ENCODE peak calls at places on chromosomes 3 and 15, in six cellular contexts. I is dorsolateral prefrontal cortex, R is fibroblast of mammary gland, B is body of pancreas, D is astrocyte of the spinal cord, Q is right cardiac atrium. N is an unnamed sample.

GRCh38 chr3:194951931-194952572 is 266.4 kb downstream of the FAM43A start:
- DNase-seq in R (no peak), B (no peak), Q (no peak), I (no peak), D (no peak), N (no peak)

GRCh38 chr3:76024640-76025039 is 239.3 kb upstream of the ZNF717 start:
- DNase-seq in B (no peak), D (peak), R (peak), Q (no peak), I (no peak), N (peak)

GRCh38 chr3:100463002-100463401 is 29.4 kb upstream of the TMEM45A start:
- DNase-seq in I (no peak), B (peak), D (peak), Q (no peak), R (peak), N (peak)

GRCh38 chr3:138234401-138235179 is 47.5 kb downstream of the ARMC8 start:
- DNase-seq in Q (no peak), B (no peak), R (peak), D (peak), I (no peak), N (peak)

GRCh38 chr15:49103002-49103401 is 52.4 kb downstream of the COPS2 start:
- DNase-seq in Q (no peak), I (no peak), B (no peak), R (peak), D (peak), N (no peak)

GRCh38 chr3:122415104-122415744 is 638 bp downstream of the WDR5B start:
- DNase-seq in I (no peak), R (peak), B (peak), D (peak), Q (no peak), N (peak)

GRCh38 chr15:99137877-99138276 is 33.0 kb downstream of the SYNM start:
- DNase-seq in D (no peak), Q (no peak), B (no peak), I (no peak), R (no peak), N (no peak)

GRCh38 chr15:63040954-63041353 is 1.6 kb upstream of the TPM1 start:
- DNase-seq in R (no peak), I (no peak), B (peak), Q (no peak), D (no peak), N (no peak)

GRCh38 chr3:15009156-15009555 is 56.0 kb downstream of the MRPS25 start:
- DNase-seq in B (no peak), I (no peak), R (peak), D (no peak), Q (no peak), N (no peak)

GRCh38 chr3:169764164-169764452 is 752 bp downstream of the TERC start:
- DNase-seq in R (peak), B (no peak), Q (peak), I (no peak), D (no peak), N (no peak)

GRCh38 chr3:24096695-24097290 is 151.7 kb downstream of the NR1D2 start:
- DNase-seq in I (no peak), R (peak), Q (no peak), D (no peak), B (no peak), N (no peak)

GRCh38 chr3:25479727-25480010 is 51.6 kb downstream of the RARB start:
- DNase-seq in R (no peak), Q (no peak), D (no peak), B (no peak), I (no peak), N (no peak)

GRCh38 chr3:71429610-71429988 is 153.9 kb downstream of the FOXP1 start:
- DNase-seq in Q (no peak), B (no peak), I (no peak), R (no peak), D (no peak), N (no peak)

GRCh38 chr3:54917172-54917571 is 10.7 kb downstream of the LRTM1 start:
- DNase-seq in R (peak), B (no peak), Q (no peak), D (peak), I (no peak), N (no peak)

GRCh38 chr15:87746333-87746732 is 510.2 kb downstream of the NTRK3 start:
- DNase-seq in R (peak), Q (no peak), I (no peak), B (no peak), D (no peak), N (no peak)

GRCh38 chr3:123348-123747 is 73.2 kb upstream of the CHL1 start:
- DNase-seq in I (no peak), D (no peak), B (no peak), Q (no peak), R (no peak), N (no peak)

GRCh38 chr3:18652781-18653180 is 227.6 kb upstream of the SATB1 start:
- DNase-seq in B (no peak), Q (no peak), D (no peak), I (no peak), R (no peak), N (no peak)

GRCh38 chr3:25725810-25726209 is 57.4 kb downstream of the NGLY1 start:
- DNase-seq in I (no peak), B (no peak), Q (no peak), R (no peak), D (no peak), N (peak)

GRCh38 chr15:99105516-99106341 is 849 bp downstream of the SYNM start:
- DNase-seq in R (peak), B (peak), D (peak), Q (peak), I (peak), N (no peak)

GRCh38 chr3:27354588-27355203 is 14.5 kb downstream of the NEK10 start:
- DNase-seq in R (peak), Q (no peak), D (no peak), I (no peak), B (no peak), N (no peak)

GRCh38 chr15:25891108-25891507 is 28.0 kb upstream of the ATP10A start:
- DNase-seq in B (no peak), R (no peak), I (no peak), Q (no peak), D (peak), N (peak)

GRCh38 chr3:56314842-56315241 is 153.4 kb downstream of the ERC2 start:
- DNase-seq in D (peak), I (no peak), R (peak), B (no peak), Q (peak), N (no peak)

GRCh38 chr15:72604794-72605193 is 49.7 kb upstream of the GOLGA6B start:
- DNase-seq in B (no peak), D (no peak), Q (no peak), R (peak), I (no peak), N (no peak)

GRCh38 chr15:35376701-35377100 is 169.3 kb downstream of the DPH6 start:
- DNase-seq in I (no peak), D (no peak), Q (no peak), R (no peak), B (no peak), N (no peak)

GRCh38 chr15:93066103-93066725 is 22.8 kb downstream of the RGMA start:
- DNase-seq in I (no peak), R (no peak), D (no peak), B (no peak), Q (no peak), N (no peak)

GRCh38 chr3:149819432-149819831 is 6.4 kb downstream of the RNF13 start:
- DNase-seq in B (no peak), I (no peak), Q (no peak), R (no peak), D (no peak), N (no peak)

GRCh38 chr15:37101634-37102314 is 1.4 kb upstream of the MEIS2 start:
- DNase-seq in I (peak), B (peak), Q (peak), D (peak), R (peak), N (peak)

GRCh38 chr3:179720196-179720595 is 67.4 kb downstream of the USP13 start:
- DNase-seq in Q (no peak), I (no peak), B (no peak), R (no peak), D (no peak), N (no peak)

GRCh38 chr15:52181938-52182780 is 9.0 kb downstream of the GNB5 start:
- DNase-seq in I (no peak), R (no peak), D (no peak), Q (no peak), B (no peak), N (no peak)

GRCh38 chr3:41346698-41347097 is 147.4 kb downstream of the CTNNB1 start:
- DNase-seq in I (no peak), Q (no peak), B (no peak), D (no peak), R (peak), N (peak)

GRCh38 chr15:100307241-100307855 is 34.4 kb downstream of the ADAMTS17 start:
- DNase-seq in Q (peak), D (no peak), I (no peak), B (no peak), R (no peak), N (no peak)

GRCh38 chr15:100297812-100298211 is 44.0 kb downstream of the ADAMTS17 start:
- DNase-seq in Q (no peak), D (no peak), R (no peak), I (no peak), B (no peak), N (no peak)

GRCh38 chr15:100306098-100306497 is 35.7 kb downstream of the ADAMTS17 start:
- DNase-seq in R (no peak), B (no peak), I (no peak), D (no peak), Q (no peak), N (no peak)

GRCh38 chr15:100298257-100298656 is 43.5 kb downstream of the ADAMTS17 start:
- DNase-seq in D (no peak), Q (no peak), I (no peak), B (no peak), R (no peak), N (no peak)

GRCh38 chr15:100301905-100302431 is 39.8 kb downstream of the ADAMTS17 start:
- DNase-seq in Q (no peak), D (no peak), B (no peak), R (no peak), I (no peak), N (no peak)
- H3K4me3 ChIP-seq in Q (no peak), D (no peak), B (no peak), R (no peak), I (no peak), N (no peak)

GRCh38 chr15:41692049-41692448 is 31.8 kb downstream of the MGA start:
- DNase-seq in B (no peak), Q (no peak), I (no peak), R (no peak), D (no peak), N (no peak)

GRCh38 chr15:41698779-41699178 is 38.6 kb downstream of the MGA start:
- DNase-seq in B (no peak), I (no peak), R (peak), D (peak), Q (no peak), N (peak)

GRCh38 chr15:41691471-41691870 is 31.3 kb downstream of the MGA start:
- DNase-seq in Q (no peak), I (no peak), R (peak), D (no peak), B (no peak), N (no peak)

GRCh38 chr15:41693757-41694156 is 33.6 kb downstream of the MGA start:
- DNase-seq in D (no peak), R (no peak), B (no peak), Q (no peak), I (no peak), N (no peak)

DNA sequence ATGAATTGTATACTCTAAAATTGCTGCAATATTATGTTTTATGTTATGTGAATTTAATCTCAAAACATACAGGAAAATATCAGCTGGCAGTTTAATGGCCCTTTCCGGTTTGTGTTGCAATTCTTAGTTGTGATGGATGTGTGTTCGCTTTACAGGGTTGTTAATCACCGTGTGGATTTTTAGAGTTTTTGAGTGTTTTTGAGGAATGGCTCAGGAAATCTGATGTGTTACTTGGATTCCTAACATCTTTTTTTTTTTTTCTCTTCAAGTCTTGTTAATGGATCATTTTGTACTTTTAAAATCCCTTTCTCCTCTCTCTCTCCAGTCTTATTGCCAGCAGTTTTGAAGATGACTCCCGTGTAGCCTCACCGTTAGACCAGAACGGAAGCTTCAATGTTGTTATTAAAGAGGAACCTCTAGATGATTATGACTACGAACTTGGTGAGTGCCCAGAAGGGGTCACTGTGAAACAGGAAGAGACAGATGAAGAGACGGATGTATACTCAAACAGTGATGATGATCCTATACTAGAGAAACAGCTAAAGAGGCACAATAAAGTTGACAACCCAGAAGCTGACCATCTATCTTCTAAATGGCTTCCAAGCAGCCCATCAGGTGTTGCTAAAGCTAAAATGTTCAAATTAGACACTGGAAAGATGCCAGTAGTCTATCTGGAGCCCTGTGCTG is 35.7 kb downstream of the MGA start:
- DNase-seq in Q (no peak), I (no peak), D (peak), B (no peak), R (peak), N (peak)
- H3K4me3 ChIP-seq in Q (no peak), I (no peak), D (no peak), B (no peak), R (no peak), N (no peak)

DNA sequence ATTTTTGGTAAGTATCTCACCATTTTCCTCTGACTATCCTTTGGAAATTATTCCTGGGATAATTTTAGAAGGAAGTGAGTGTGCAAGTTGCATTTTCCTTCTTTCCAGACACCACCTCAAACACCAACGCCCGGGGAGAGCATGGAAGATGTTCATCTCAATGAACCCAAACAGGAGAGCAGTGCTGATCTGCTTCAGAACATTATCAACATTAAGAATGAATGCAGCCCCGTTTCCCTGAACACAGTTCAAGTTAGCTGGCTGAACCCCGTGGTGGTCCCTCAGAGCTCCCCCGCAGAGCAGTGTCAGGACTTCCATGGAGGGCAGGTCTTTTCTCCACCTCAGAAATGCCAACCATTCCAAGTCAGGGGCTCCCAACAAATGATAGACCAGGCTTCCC is 3.7 kb downstream of the NFKBIZ start:
- DNase-seq in Q (no peak), D (no peak), B (no peak), R (no peak), I (no peak), N (no peak)
- H3K4me3 ChIP-seq in Q (no peak), D (no peak), B (no peak), R (no peak), I (no peak), N (peak)

DNA sequence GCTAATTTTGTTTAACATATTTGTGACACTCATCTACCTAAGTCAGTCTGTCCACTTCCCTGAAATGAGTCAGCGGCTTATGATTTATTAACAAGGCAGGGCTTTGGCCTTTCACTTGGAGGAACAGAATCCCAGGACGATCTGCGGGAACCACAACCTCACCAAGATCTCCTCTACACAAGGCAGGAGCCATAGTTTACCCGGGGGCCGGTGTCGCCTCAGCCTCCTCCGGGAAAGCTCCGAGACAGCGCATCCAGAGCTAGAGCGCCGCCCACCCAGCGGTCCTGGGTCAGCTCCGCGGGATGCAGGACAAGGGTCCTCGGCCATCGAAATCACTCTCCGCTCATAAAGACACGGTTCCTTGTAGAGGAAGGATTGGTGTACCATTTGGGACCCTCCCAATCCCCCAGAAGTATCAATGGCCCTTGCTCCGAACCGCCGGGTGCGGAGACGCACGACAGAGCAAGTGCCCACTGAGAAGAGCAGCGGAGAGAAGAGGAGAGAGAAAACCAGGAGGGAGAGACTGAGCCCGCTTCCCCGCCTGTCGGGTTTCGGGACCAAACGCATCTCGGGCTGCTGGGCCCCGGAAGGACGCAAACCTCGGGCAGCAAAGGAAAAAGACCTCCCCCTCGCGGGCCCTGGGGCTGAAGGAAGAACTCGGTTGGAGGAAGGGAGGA is 13.1 kb upstream of the ALCAM start:
- DNase-seq in B (no peak), Q (peak), I (peak), D (peak), R (peak), N (peak)
- H3K4me3 ChIP-seq in B (no peak), Q (peak), I (peak), D (peak), R (peak), N (no peak)

GRCh38 chr3:133106169-133106568 is 68.0 kb downstream of the TMEM108 start:
- DNase-seq in R (no peak), Q (no peak), B (no peak), I (no peak), D (no peak), N (no peak)
- H3K4me3 ChIP-seq in R (no peak), Q (no peak), B (no peak), I (no peak), D (no peak), N (no peak)

DNA sequence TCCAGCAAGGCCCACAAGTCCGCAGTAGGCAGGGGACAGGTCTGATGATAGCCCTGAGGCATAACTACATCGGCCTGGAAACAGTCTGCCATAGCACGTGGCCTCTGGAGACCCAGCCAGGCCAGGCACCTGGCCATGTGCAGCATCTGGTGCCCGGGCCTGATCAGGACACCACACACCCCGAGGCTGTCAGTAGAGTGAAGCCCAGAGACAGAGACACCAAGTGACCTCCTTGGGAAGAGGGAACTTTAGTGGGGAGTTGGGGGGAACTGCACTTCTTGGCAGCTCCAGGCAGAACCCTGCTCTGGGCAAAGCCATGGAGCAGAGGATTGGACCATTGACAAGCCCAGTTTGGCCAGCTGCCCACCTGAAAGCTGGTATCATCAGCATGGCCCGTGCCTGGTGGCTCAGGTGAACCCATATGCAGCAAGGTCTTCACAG is 1.2 kb downstream of the SHISA5 start:
- DNase-seq in Q (peak), D (no peak), B (peak), R (no peak), I (peak), N (no peak)
- H3K4me3 ChIP-seq in Q (peak), D (peak), B (no peak), R (peak), I (no peak), N (peak)

GRCh38 chr3:115548611-115549010 is 74.7 kb upstream of the GAP43 start:
- DNase-seq in R (no peak), Q (no peak), B (no peak), I (no peak), D (no peak), N (no peak)

GRCh38 chr3:115549111-115549510 is 74.2 kb upstream of the GAP43 start:
- DNase-seq in D (no peak), B (no peak), R (peak), I (no peak), Q (no peak), N (no peak)

GRCh38 chr3:115552007-115552406 is 71.3 kb upstream of the GAP43 start:
- DNase-seq in Q (no peak), D (no peak), B (no peak), I (no peak), R (no peak), N (no peak)

GRCh38 chr3:115550285-115550741 is 73.0 kb upstream of the GAP43 start:
- DNase-seq in B (no peak), Q (no peak), I (no peak), R (peak), D (peak), N (no peak)

DNA sequence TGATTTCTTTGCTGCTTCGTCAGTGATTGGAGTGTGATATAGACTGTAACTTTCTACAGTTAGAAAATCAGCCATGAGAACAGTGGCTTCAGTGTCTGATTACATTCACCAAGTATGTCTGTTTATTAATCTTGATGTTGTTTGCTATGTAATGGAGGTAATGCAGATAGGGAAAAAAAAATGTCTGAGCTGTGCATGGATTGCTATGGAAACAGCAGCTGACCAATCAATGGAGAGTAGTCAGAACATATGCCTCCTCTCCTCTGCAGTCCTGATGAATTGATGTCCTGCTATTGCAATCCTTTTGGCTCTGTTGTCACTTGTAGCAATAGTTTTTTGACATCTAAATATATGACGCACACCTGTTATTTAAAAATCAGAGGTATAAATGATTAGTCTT is 72.2 kb upstream of the GAP43 start:
- DNase-seq in I (no peak), D (no peak), B (no peak), R (no peak), Q (no peak), N (no peak)
- H3K4me3 ChIP-seq in I (no peak), D (no peak), B (no peak), R (no peak), Q (no peak), N (no peak)